ENCODE peak calls at places on chromosomes 2 and 18, in seven cellular contexts. E, Y, K, O, L, B and F are unnamed samples.

GRCh38 chr2:9424447-9425164 is 1.2 kb downstream of the CPSF3 start:
- DNase-seq in E (no peak), Y (no peak), K (no peak), O (no peak), L (no peak), B (no peak), F (no peak)

GRCh38 chr2:57146951-57147350 is 899.7 kb upstream of the VRK2 start:
- DNase-seq in E (no peak), Y (no peak), K (no peak), O (no peak), L (no peak), B (no peak), F (no peak)

GRCh38 chr18:644395-645004 is 13.0 kb upstream of the TYMS start:
- DNase-seq in E (peak), Y (no peak), K (no peak), O (no peak), L (peak), B (no peak), F (no peak)

GRCh38 chr2:201258666-201258999 is 1.7 kb upstream of the CASP8 start:
- DNase-seq in E (no peak), Y (no peak), K (no peak), O (peak), L (no peak), B (peak), F (no peak)

GRCh38 chr2:165795011-165795410 is 964 bp upstream of the GALNT3 start:
- DNase-seq in E (peak), Y (no peak), K (peak), O (no peak), L (no peak), B (peak), F (peak)

GRCh38 chr2:152134488-152135280 is 35.8 kb upstream of the CACNB4 start:
- DNase-seq in E (no peak), Y (no peak), K (no peak), O (no peak), L (no peak), B (peak), F (peak)

GRCh38 chr2:48205137-48205798 is 299.0 kb upstream of the FBXO11 start:
- DNase-seq in E (no peak), Y (no peak), K (no peak), O (no peak), L (peak), B (no peak), F (no peak)

GRCh38 chr2:40937284-40937683 is 485.4 kb upstream of the SLC8A1 start:
- DNase-seq in E (no peak), Y (no peak), K (no peak), O (no peak), L (no peak), B (no peak), F (no peak)

GRCh38 chr18:75369026-75369425 is 58.5 kb downstream of the SMIM21 start:
- DNase-seq in E (no peak), Y (no peak), K (no peak), O (no peak), L (no peak), B (no peak), F (no peak)

GRCh38 chr18:23619388-23619873 is 33.1 kb upstream of the NPC1 start:
- DNase-seq in E (no peak), Y (no peak), K (no peak), O (no peak), L (no peak), B (no peak), F (no peak)

GRCh38 chr18:13549879-13550231 is 176.5 kb downstream of the FAM210A start:
- DNase-seq in E (no peak), Y (no peak), K (peak), O (no peak), L (no peak), B (no peak), F (no peak)

GRCh38 chr18:59865241-59865986 is 34.4 kb upstream of the PMAIP1 start:
- DNase-seq in E (no peak), Y (no peak), K (no peak), O (no peak), L (no peak), B (peak), F (no peak)

GRCh38 chr2:237594514-237594871 is 4.0 kb upstream of the RAB17 start:
- DNase-seq in E (no peak), Y (no peak), K (no peak), O (no peak), L (no peak), B (no peak), F (no peak)

GRCh38 chr18:57771183-57771582 is 31.9 kb downstream of the ATP8B1 start:
- DNase-seq in E (peak), Y (no peak), K (no peak), O (no peak), L (no peak), B (peak), F (peak)

GRCh38 chr18:27685807-27686412 is 491.0 kb downstream of the CDH2 start:
- DNase-seq in E (peak), Y (no peak), K (no peak), O (peak), L (no peak), B (peak), F (peak)

GRCh38 chr2:239383796-239384156 is 17.0 kb downstream of the HDAC4 start:
- DNase-seq in E (no peak), Y (no peak), K (no peak), O (no peak), L (no peak), B (no peak), F (no peak)

GRCh38 chr2:229520582-229521221 is 193.7 kb downstream of the DNER start:
- DNase-seq in E (no peak), Y (no peak), K (no peak), O (no peak), L (no peak), B (no peak), F (no peak)

GRCh38 chr2:191637182-191638078 is 40.5 kb upstream of the NABP1 start:
- DNase-seq in E (peak), Y (no peak), K (no peak), O (peak), L (no peak), B (peak), F (peak)

GRCh38 chr2:113012436-113013335 is 7.4 kb downstream of the IL36A start:
- DNase-seq in E (peak), Y (no peak), K (no peak), O (peak), L (no peak), B (no peak), F (no peak)

GRCh38 chr18:48868468-48869466 is 82.0 kb downstream of the SMAD7 start:
- DNase-seq in E (peak), Y (no peak), K (no peak), O (no peak), L (no peak), B (peak), F (no peak)

GRCh38 chr2:216555274-216555673 is 56.6 kb downstream of the RPL37A start:
- DNase-seq in E (peak), Y (peak), K (peak), O (no peak), L (peak), B (peak), F (peak)

GRCh38 chr2:58131191-58132011 is 84.8 kb downstream of the VRK2 start:
- DNase-seq in E (no peak), Y (no peak), K (peak), O (no peak), L (no peak), B (no peak), F (no peak)

GRCh38 chr2:57207191-57207590 is 839.4 kb upstream of the VRK2 start:
- DNase-seq in E (no peak), Y (no peak), K (no peak), O (no peak), L (no peak), B (no peak), F (peak)

GRCh38 chr2:132404056-132404455 is 12.5 kb upstream of the GPR39 start:
- DNase-seq in E (no peak), Y (no peak), K (no peak), O (no peak), L (no peak), B (no peak), F (no peak)

GRCh38 chr2:48072556-48072955 is 166.3 kb upstream of the FBXO11 start:
- DNase-seq in E (no peak), Y (no peak), K (no peak), O (no peak), L (no peak), B (no peak), F (no peak)